ENCODE peak calls at places on chromosomes 4 and X, in seven cellular contexts. P is IMR-90, N is H9, F is trophoblast cell, L is mesenchymal stem cell, V is neuronal stem cell, M is H1. Y is an unnamed sample.

GRCh38 chr4:141802324-141802723 is 165.9 kb downstream of the IL15 start:
- DNase-seq in P (peak; percentile 82), N (no peak), F (no peak), L (no peak), V (no peak), M (no peak), Y (no peak)

GRCh38 chr4:71382125-71382524 is 43.3 kb downstream of the SLC4A4 start:
- DNase-seq in P (no peak), N (no peak), F (no peak), L (no peak), V (no peak), M (no peak), Y (no peak)

GRCh38 chr4:121913667-121914066 is 38.2 kb downstream of the TRPC3 start:
- DNase-seq in P (peak; percentile 24), N (no peak), F (no peak), L (peak; percentile 7), V (no peak), M (no peak), Y (no peak)

GRCh38 chr4:119260528-119260927 is 48.0 kb downstream of the USP53 start:
- DNase-seq in P (no peak), N (no peak), F (no peak), L (no peak), V (no peak), M (no peak), Y (peak; percentile 68)

GRCh38 chr4:4664234-4664633 is 122.4 kb upstream of the STX18 start:
- DNase-seq in P (no peak), N (no peak), F (no peak), L (no peak), V (no peak), M (no peak), Y (no peak)

GRCh38 chrX:74218895-74219294 is 85.1 kb upstream of the ZCCHC13 start:
- DNase-seq in P (no peak), N (no peak), F (no peak), L (no peak), V (no peak), M (no peak), Y (no peak)

GRCh38 chr4:186297013-186297645 is 31.1 kb downstream of the F11 start:
- DNase-seq in P (peak; percentile 70), N (no peak), F (no peak), L (peak; percentile 62), V (peak; percentile 59), M (no peak), Y (peak; percentile 67)

GRCh38 chr4:200936-201335 is 76.6 kb downstream of the ZNF718 start:
- DNase-seq in P (no peak), N (no peak), F (no peak), L (no peak), V (no peak), M (no peak), Y (no peak)

GRCh38 chrX:97026406-97026805 is 142.7 kb downstream of the RPA4 start:
- DNase-seq in P (peak; percentile 5), N (no peak), F (no peak), L (peak; percentile 18), V (peak; percentile 8), M (no peak), Y (peak; percentile 52)

GRCh38 chr4:102789317-102789717 is 28.5 kb upstream of the MANBA start:
- DNase-seq in P (peak; percentile 83), N (no peak), F (no peak), L (no peak), V (no peak), M (no peak), Y (no peak)

GRCh38 chr4:57147335-57148060 is 37.3 kb upstream of the IGFBP7 start:
- DNase-seq in P (peak; percentile 75), N (no peak), F (no peak), L (peak; percentile 80), V (no peak), M (no peak), Y (no peak)

GRCh38 chr4:11565213-11565612 is 136.5 kb upstream of the HS3ST1 start:
- DNase-seq in P (no peak), N (no peak), F (no peak), L (no peak), V (no peak), M (no peak), Y (no peak)

GRCh38 chr4:105025263-105026017 is 121.2 kb upstream of the TET2 start:
- DNase-seq in P (no peak), N (peak; percentile 40), F (no peak), L (no peak), V (no peak), M (no peak), Y (peak; percentile 73)
- H4K8ac ChIP-seq in P (no peak overlapping the region), N (no peak overlapping the region), F (no peak overlapping the region), L (no peak overlapping the region), V (no peak overlapping the region), M (no peak overlapping the region), Y (no peak overlapping the region)

DNA sequence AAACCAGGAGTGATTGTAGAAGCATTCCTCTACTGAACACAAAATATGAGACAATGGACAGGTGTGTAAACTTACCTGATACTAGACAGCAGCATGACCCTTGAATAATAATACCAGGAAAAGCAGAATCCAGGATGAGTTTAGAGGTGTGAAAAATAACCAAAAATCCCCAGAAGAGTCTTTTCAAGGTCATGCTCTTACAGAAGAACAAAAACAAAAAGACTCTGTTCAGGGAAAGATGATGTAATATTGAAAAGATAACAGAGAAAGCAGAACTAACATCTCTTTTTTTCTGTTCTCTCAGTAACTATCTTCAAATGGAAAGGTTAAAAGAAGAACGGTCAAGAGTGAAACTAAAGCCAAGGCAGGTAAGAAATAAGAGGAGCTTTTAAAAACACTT is 14.0 kb upstream of the ARHGAP10 start:
- DNase-seq in P (no peak), N (no peak), F (no peak), L (no peak), V (no peak), M (no peak), Y (no peak)
- H4K8ac ChIP-seq in P (no peak overlapping the region), N (no peak overlapping the region), F (no peak overlapping the region), L (no peak overlapping the region), V (no peak overlapping the region), M (no peak overlapping the region), Y (no peak overlapping the region)

DNA sequence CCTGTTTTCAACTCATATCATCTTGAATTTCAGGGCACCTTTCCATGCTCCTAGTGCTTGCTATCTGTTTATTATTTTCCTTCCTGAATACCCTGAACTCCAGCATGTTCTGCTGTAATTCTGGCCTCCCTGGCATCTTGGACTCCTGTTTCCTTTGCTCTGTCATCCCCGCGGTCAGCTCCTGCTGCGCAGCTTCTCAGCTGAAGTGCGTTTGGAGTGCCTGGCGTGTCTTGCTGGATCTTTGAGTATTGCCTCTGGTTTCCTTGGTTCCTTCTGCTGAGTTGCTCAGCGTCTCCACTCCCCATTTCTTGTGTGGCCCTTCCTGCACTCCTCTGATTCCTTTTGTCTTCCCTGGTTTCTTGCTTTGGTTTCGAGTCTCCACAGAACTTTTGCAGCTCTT is 84.4 kb downstream of the HTT start:
- DNase-seq in P (no peak), N (no peak), F (no peak), L (no peak), V (no peak), M (no peak), Y (no peak)
- H4K8ac ChIP-seq in P (no peak overlapping the region), N (no peak overlapping the region), F (no peak overlapping the region), L (no peak overlapping the region), V (no peak overlapping the region), M (no peak overlapping the region), Y (no peak overlapping the region)

DNA sequence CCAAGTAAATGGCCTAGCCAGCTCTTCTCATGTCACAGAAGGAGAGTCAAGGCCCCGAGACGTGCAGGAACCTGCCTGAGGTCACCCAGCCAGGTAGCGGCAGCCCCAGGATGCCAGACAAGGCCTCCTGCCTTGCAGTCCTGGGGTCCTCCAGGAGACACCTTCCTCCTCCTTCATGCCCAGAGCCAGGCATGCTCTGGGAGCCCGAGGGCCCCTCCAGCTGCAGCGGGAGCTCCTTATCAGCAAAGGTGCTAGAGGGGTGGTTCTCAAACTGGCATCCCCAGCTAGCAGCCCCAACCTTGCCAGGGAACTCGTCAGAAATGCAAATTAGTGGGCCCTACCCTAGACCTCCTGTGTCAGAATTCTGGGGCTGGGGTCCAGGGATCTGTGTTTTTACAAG is 56.2 kb upstream of the AFAP1 start:
- DNase-seq in P (no peak), N (no peak), F (no peak), L (no peak), V (no peak), M (no peak), Y (no peak)
- H4K8ac ChIP-seq in P (no peak overlapping the region), N (no peak overlapping the region), F (no peak overlapping the region), L (no peak overlapping the region), V (no peak overlapping the region), M (no peak overlapping the region), Y (no peak overlapping the region)

Y was measured in mesendoderm.